ENCODE peak calls at places on chromosomes 12 and 14, in six cellular contexts. One of them, this sample, is unnamed.

GRCh38 chr14:34137001-34137400 is 186.1 kb upstream of the EGLN3 start:
- DNase-seq in dorsolateral prefrontal cortex: no peak
- DNase-seq in stimulated activated CD4-positive, alpha-beta T cell treated with anti-CD3 and anti-CD28 coated beads, Interleukin-4, amount 100 ng/mL, for 48 hours: no peak
- DNase-seq in GM19239: no peak
- DNase-seq in WTC11: no peak
- DNase-seq in NCI-H1105: peak; percentile 9
- DNase-seq in this sample: no peak

GRCh38 chr14:78848234-78848820 is 678.2 kb downstream of the NRXN3 start:
- DNase-seq in dorsolateral prefrontal cortex: peak; percentile 21
- DNase-seq in stimulated activated CD4-positive, alpha-beta T cell treated with anti-CD3 and anti-CD28 coated beads, Interleukin-4, amount 100 ng/mL, for 48 hours: no peak
- DNase-seq in GM19239: peak; percentile 6
- DNase-seq in WTC11: peak; percentile 69
- DNase-seq in NCI-H1105: peak; percentile 59
- DNase-seq in this sample: no peak

GRCh38 chr14:32394038-32394437 is 64.9 kb downstream of the AKAP6 start:
- DNase-seq in dorsolateral prefrontal cortex: no peak
- DNase-seq in stimulated activated CD4-positive, alpha-beta T cell treated with anti-CD3 and anti-CD28 coated beads, Interleukin-4, amount 100 ng/mL, for 48 hours: no peak
- DNase-seq in GM19239: no peak
- DNase-seq in WTC11: no peak
- DNase-seq in NCI-H1105: no peak
- DNase-seq in this sample: no peak

GRCh38 chr12:97465012-97465345 is 2.4 kb downstream of the RMST start:
- DNase-seq in dorsolateral prefrontal cortex: no peak
- DNase-seq in stimulated activated CD4-positive, alpha-beta T cell treated with anti-CD3 and anti-CD28 coated beads, Interleukin-4, amount 100 ng/mL, for 48 hours: no peak
- DNase-seq in GM19239: no peak
- DNase-seq in WTC11: peak; percentile 66
- DNase-seq in NCI-H1105: peak; percentile 57
- DNase-seq in this sample: no peak

GRCh38 chr14:77376380-77376770 is 519 bp downstream of the TMED8 start:
- DNase-seq in dorsolateral prefrontal cortex: no peak
- DNase-seq in stimulated activated CD4-positive, alpha-beta T cell treated with anti-CD3 and anti-CD28 coated beads, Interleukin-4, amount 100 ng/mL, for 48 hours: peak; percentile 17
- DNase-seq in GM19239: no peak
- DNase-seq in WTC11: peak; percentile 32
- DNase-seq in NCI-H1105: no peak
- DNase-seq in this sample: no peak

GRCh38 chr14:63039800-63040380 is 5.4 kb downstream of the KCNH5 start:
- DNase-seq in dorsolateral prefrontal cortex: no peak
- DNase-seq in stimulated activated CD4-positive, alpha-beta T cell treated with anti-CD3 and anti-CD28 coated beads, Interleukin-4, amount 100 ng/mL, for 48 hours: no peak
- DNase-seq in GM19239: no peak
- DNase-seq in WTC11: no peak
- DNase-seq in NCI-H1105: peak; percentile 42
- DNase-seq in this sample: no peak

GRCh38 chr12:46154221-46154975 is 114.4 kb downstream of the SLC38A1 start:
- DNase-seq in dorsolateral prefrontal cortex: no peak
- DNase-seq in stimulated activated CD4-positive, alpha-beta T cell treated with anti-CD3 and anti-CD28 coated beads, Interleukin-4, amount 100 ng/mL, for 48 hours: no peak
- DNase-seq in GM19239: no peak
- DNase-seq in WTC11: no peak
- DNase-seq in NCI-H1105: no peak
- DNase-seq in this sample: no peak

GRCh38 chr14:50040401-50040775 is 76.0 kb downstream of the VCPKMT start:
- DNase-seq in dorsolateral prefrontal cortex: no peak
- DNase-seq in stimulated activated CD4-positive, alpha-beta T cell treated with anti-CD3 and anti-CD28 coated beads, Interleukin-4, amount 100 ng/mL, for 48 hours: no peak
- DNase-seq in GM19239: peak; percentile 30
- DNase-seq in WTC11: no peak
- DNase-seq in NCI-H1105: no peak
- DNase-seq in this sample: peak; percentile 51

GRCh38 chr12:128783129-128783574 is 40.6 kb downstream of the SLC15A4 start:
- DNase-seq in dorsolateral prefrontal cortex: no peak
- DNase-seq in stimulated activated CD4-positive, alpha-beta T cell treated with anti-CD3 and anti-CD28 coated beads, Interleukin-4, amount 100 ng/mL, for 48 hours: peak; percentile 20
- DNase-seq in GM19239: no peak
- DNase-seq in WTC11: no peak
- DNase-seq in NCI-H1105: no peak
- DNase-seq in this sample: no peak

GRCh38 chr12:23847857-23848256 is 101.6 kb downstream of the SOX5 start:
- DNase-seq in dorsolateral prefrontal cortex: no peak
- DNase-seq in stimulated activated CD4-positive, alpha-beta T cell treated with anti-CD3 and anti-CD28 coated beads, Interleukin-4, amount 100 ng/mL, for 48 hours: no peak
- DNase-seq in GM19239: no peak
- DNase-seq in WTC11: no peak
- DNase-seq in NCI-H1105: no peak
- DNase-seq in this sample: no peak

GRCh38 chr12:114864688-114865685 is 181.0 kb upstream of the TBX3 start:
- DNase-seq in dorsolateral prefrontal cortex: no peak
- DNase-seq in stimulated activated CD4-positive, alpha-beta T cell treated with anti-CD3 and anti-CD28 coated beads, Interleukin-4, amount 100 ng/mL, for 48 hours: no peak
- DNase-seq in GM19239: no peak
- DNase-seq in WTC11: no peak
- DNase-seq in NCI-H1105: no peak
- DNase-seq in this sample: no peak

GRCh38 chr12:79998554-79998953 is 63.7 kb upstream of the PPP1R12A start:
- DNase-seq in dorsolateral prefrontal cortex: no peak
- DNase-seq in stimulated activated CD4-positive, alpha-beta T cell treated with anti-CD3 and anti-CD28 coated beads, Interleukin-4, amount 100 ng/mL, for 48 hours: no peak
- DNase-seq in GM19239: no peak
- DNase-seq in WTC11: no peak
- DNase-seq in NCI-H1105: no peak
- DNase-seq in this sample: no peak

GRCh38 chr12:75087656-75088055 is 122.0 kb downstream of the KCNC2 start:
- DNase-seq in dorsolateral prefrontal cortex: no peak
- DNase-seq in stimulated activated CD4-positive, alpha-beta T cell treated with anti-CD3 and anti-CD28 coated beads, Interleukin-4, amount 100 ng/mL, for 48 hours: no peak
- DNase-seq in GM19239: no peak
- DNase-seq in WTC11: no peak
- DNase-seq in NCI-H1105: no peak
- DNase-seq in this sample: no peak

GRCh38 chr12:114834621-114835020 is 150.6 kb upstream of the TBX3 start:
- DNase-seq in dorsolateral prefrontal cortex: no peak
- DNase-seq in stimulated activated CD4-positive, alpha-beta T cell treated with anti-CD3 and anti-CD28 coated beads, Interleukin-4, amount 100 ng/mL, for 48 hours: no peak
- DNase-seq in GM19239: no peak
- DNase-seq in WTC11: no peak
- DNase-seq in NCI-H1105: no peak
- DNase-seq in this sample: no peak

GRCh38 chr12:131511391-131511802 is 199.5 kb upstream of the SFSWAP start:
- DNase-seq in dorsolateral prefrontal cortex: no peak
- DNase-seq in stimulated activated CD4-positive, alpha-beta T cell treated with anti-CD3 and anti-CD28 coated beads, Interleukin-4, amount 100 ng/mL, for 48 hours: peak; percentile 31
- DNase-seq in GM19239: peak; percentile 80
- DNase-seq in WTC11: no peak
- DNase-seq in NCI-H1105: no peak
- DNase-seq in this sample: peak; percentile 34

GRCh38 chr14:74213907-74214803 is 25.1 kb upstream of the VSX2 start:
- DNase-seq in dorsolateral prefrontal cortex: no peak
- DNase-seq in stimulated activated CD4-positive, alpha-beta T cell treated with anti-CD3 and anti-CD28 coated beads, Interleukin-4, amount 100 ng/mL, for 48 hours: no peak
- DNase-seq in GM19239: no peak
- DNase-seq in WTC11: no peak
- DNase-seq in NCI-H1105: peak; percentile 8
- DNase-seq in this sample: no peak

GRCh38 chr12:76025601-76026575 is 5.7 kb downstream of the PHLDA1 start:
- DNase-seq in dorsolateral prefrontal cortex: no peak
- DNase-seq in stimulated activated CD4-positive, alpha-beta T cell treated with anti-CD3 and anti-CD28 coated beads, Interleukin-4, amount 100 ng/mL, for 48 hours: no peak
- DNase-seq in GM19239: no peak
- DNase-seq in WTC11: no peak
- DNase-seq in NCI-H1105: no peak
- DNase-seq in this sample: no peak

GRCh38 chr12:105588126-105588525 is 257.6 kb downstream of the C12orf75 start:
- DNase-seq in dorsolateral prefrontal cortex: no peak
- DNase-seq in stimulated activated CD4-positive, alpha-beta T cell treated with anti-CD3 and anti-CD28 coated beads, Interleukin-4, amount 100 ng/mL, for 48 hours: no peak
- DNase-seq in GM19239: no peak
- DNase-seq in WTC11: no peak
- DNase-seq in NCI-H1105: no peak
- DNase-seq in this sample: no peak

GRCh38 chr12:120466560-120467315 is 2.8 kb downstream of the SRSF9 start:
- DNase-seq in dorsolateral prefrontal cortex: no peak
- DNase-seq in stimulated activated CD4-positive, alpha-beta T cell treated with anti-CD3 and anti-CD28 coated beads, Interleukin-4, amount 100 ng/mL, for 48 hours: no peak
- DNase-seq in GM19239: no peak
- DNase-seq in WTC11: peak; percentile 63
- DNase-seq in NCI-H1105: peak; percentile 21
- DNase-seq in this sample: peak; percentile 30

GRCh38 chr12:724194-724855 is 28.1 kb upstream of the WNK1 start:
- DNase-seq in dorsolateral prefrontal cortex: no peak
- DNase-seq in stimulated activated CD4-positive, alpha-beta T cell treated with anti-CD3 and anti-CD28 coated beads, Interleukin-4, amount 100 ng/mL, for 48 hours: no peak
- DNase-seq in GM19239: no peak
- DNase-seq in WTC11: no peak
- DNase-seq in NCI-H1105: no peak
- DNase-seq in this sample: peak; percentile 31

GRCh38 chr12:96132819-96133218 is 61.4 kb upstream of the ELK3 start:
- DNase-seq in dorsolateral prefrontal cortex: no peak
- DNase-seq in stimulated activated CD4-positive, alpha-beta T cell treated with anti-CD3 and anti-CD28 coated beads, Interleukin-4, amount 100 ng/mL, for 48 hours: no peak
- DNase-seq in GM19239: no peak
- DNase-seq in WTC11: no peak
- DNase-seq in NCI-H1105: no peak
- DNase-seq in this sample: peak; percentile 33

GRCh38 chr12:75641031-75641780 is 129.8 kb upstream of the KRR1 start:
- DNase-seq in dorsolateral prefrontal cortex: no peak
- DNase-seq in stimulated activated CD4-positive, alpha-beta T cell treated with anti-CD3 and anti-CD28 coated beads, Interleukin-4, amount 100 ng/mL, for 48 hours: no peak
- DNase-seq in GM19239: peak; percentile 33
- DNase-seq in WTC11: no peak
- DNase-seq in NCI-H1105: no peak
- DNase-seq in this sample: peak; percentile 55

GRCh38 chr12:27176765-27177164 is 67.3 kb upstream of the STK38L start:
- DNase-seq in dorsolateral prefrontal cortex: no peak
- DNase-seq in stimulated activated CD4-positive, alpha-beta T cell treated with anti-CD3 and anti-CD28 coated beads, Interleukin-4, amount 100 ng/mL, for 48 hours: peak; percentile 20
- DNase-seq in GM19239: no peak
- DNase-seq in WTC11: no peak
- DNase-seq in NCI-H1105: no peak
- DNase-seq in this sample: no peak

GRCh38 chr12:14369322-14369721 is 3.8 kb downstream of the ATF7IP start:
- DNase-seq in dorsolateral prefrontal cortex: no peak
- DNase-seq in stimulated activated CD4-positive, alpha-beta T cell treated with anti-CD3 and anti-CD28 coated beads, Interleukin-4, amount 100 ng/mL, for 48 hours: no peak
- DNase-seq in GM19239: no peak
- DNase-seq in WTC11: no peak
- DNase-seq in NCI-H1105: no peak
- DNase-seq in this sample: no peak

GRCh38 chr12:84131076-84131475 is 781.5 kb downstream of the SLC6A15 start:
- DNase-seq in dorsolateral prefrontal cortex: no peak
- DNase-seq in stimulated activated CD4-positive, alpha-beta T cell treated with anti-CD3 and anti-CD28 coated beads, Interleukin-4, amount 100 ng/mL, for 48 hours: no peak
- DNase-seq in GM19239: no peak
- DNase-seq in WTC11: no peak
- DNase-seq in NCI-H1105: no peak
- DNase-seq in this sample: no peak

GRCh38 chr14:70907996-70908917 is 998 bp downstream of the PCNX1 start:
- DNase-seq in dorsolateral prefrontal cortex: peak; percentile 27
- DNase-seq in stimulated activated CD4-positive, alpha-beta T cell treated with anti-CD3 and anti-CD28 coated beads, Interleukin-4, amount 100 ng/mL, for 48 hours: peak; percentile 48
- DNase-seq in GM19239: peak; percentile 35
- DNase-seq in WTC11: peak; percentile 73
- DNase-seq in NCI-H1105: no peak
- DNase-seq in this sample: peak; percentile 74

GRCh38 chr14:72686101-72686500 is 207.8 kb downstream of the DPF3 start:
- DNase-seq in dorsolateral prefrontal cortex: no peak
- DNase-seq in stimulated activated CD4-positive, alpha-beta T cell treated with anti-CD3 and anti-CD28 coated beads, Interleukin-4, amount 100 ng/mL, for 48 hours: no peak
- DNase-seq in GM19239: no peak
- DNase-seq in WTC11: no peak
- DNase-seq in NCI-H1105: no peak
- DNase-seq in this sample: no peak

GRCh38 chr12:102298022-102298421 is 100.4 kb upstream of the PMCH start:
- DNase-seq in dorsolateral prefrontal cortex: no peak
- DNase-seq in stimulated activated CD4-positive, alpha-beta T cell treated with anti-CD3 and anti-CD28 coated beads, Interleukin-4, amount 100 ng/mL, for 48 hours: no peak
- DNase-seq in GM19239: no peak
- DNase-seq in WTC11: no peak
- DNase-seq in NCI-H1105: no peak
- DNase-seq in this sample: no peak

GRCh38 chr14:60760209-60760608 is 25.6 kb downstream of the MNAT1 start:
- DNase-seq in dorsolateral prefrontal cortex: no peak
- DNase-seq in stimulated activated CD4-positive, alpha-beta T cell treated with anti-CD3 and anti-CD28 coated beads, Interleukin-4, amount 100 ng/mL, for 48 hours: no peak
- DNase-seq in GM19239: no peak
- DNase-seq in WTC11: no peak
- DNase-seq in NCI-H1105: peak; percentile 49
- DNase-seq in this sample: no peak

GRCh38 chr12:5033883-5034282 is 9.8 kb upstream of the KCNA5 start:
- DNase-seq in dorsolateral prefrontal cortex: no peak
- DNase-seq in stimulated activated CD4-positive, alpha-beta T cell treated with anti-CD3 and anti-CD28 coated beads, Interleukin-4, amount 100 ng/mL, for 48 hours: no peak
- DNase-seq in GM19239: no peak
- DNase-seq in WTC11: no peak
- DNase-seq in NCI-H1105: no peak
- DNase-seq in this sample: no peak

GRCh38 chr14:68781161-68782021 is 11.5 kb downstream of the ZFP36L1 start:
- DNase-seq in dorsolateral prefrontal cortex: no peak
- DNase-seq in stimulated activated CD4-positive, alpha-beta T cell treated with anti-CD3 and anti-CD28 coated beads, Interleukin-4, amount 100 ng/mL, for 48 hours: no peak
- DNase-seq in GM19239: no peak
- DNase-seq in WTC11: no peak
- DNase-seq in NCI-H1105: no peak
- DNase-seq in this sample: peak; percentile 64

GRCh38 chr14:93752980-93753561 is 35.2 kb downstream of the PRIMA1 start:
- DNase-seq in dorsolateral prefrontal cortex: peak; percentile 84
- DNase-seq in stimulated activated CD4-positive, alpha-beta T cell treated with anti-CD3 and anti-CD28 coated beads, Interleukin-4, amount 100 ng/mL, for 48 hours: no peak
- DNase-seq in GM19239: no peak
- DNase-seq in WTC11: no peak
- DNase-seq in NCI-H1105: no peak
- DNase-seq in this sample: no peak

GRCh38 chr12:105226219-105226618 is 9.8 kb downstream of the APPL2 start:
- DNase-seq in dorsolateral prefrontal cortex: no peak
- DNase-seq in stimulated activated CD4-positive, alpha-beta T cell treated with anti-CD3 and anti-CD28 coated beads, Interleukin-4, amount 100 ng/mL, for 48 hours: no peak
- DNase-seq in GM19239: peak; percentile 20
- DNase-seq in WTC11: no peak
- DNase-seq in NCI-H1105: no peak
- DNase-seq in this sample: peak; percentile 19

GRCh38 chr12:112894128-112894527 is 12.6 kb upstream of the OAS1 start:
- DNase-seq in dorsolateral prefrontal cortex: no peak
- DNase-seq in stimulated activated CD4-positive, alpha-beta T cell treated with anti-CD3 and anti-CD28 coated beads, Interleukin-4, amount 100 ng/mL, for 48 hours: no peak
- DNase-seq in GM19239: no peak
- DNase-seq in WTC11: no peak
- DNase-seq in NCI-H1105: no peak
- DNase-seq in this sample: no peak

GRCh38 chr12:13602217-13602616 is 379.2 kb downstream of the GRIN2B start:
- DNase-seq in dorsolateral prefrontal cortex: no peak
- DNase-seq in stimulated activated CD4-positive, alpha-beta T cell treated with anti-CD3 and anti-CD28 coated beads, Interleukin-4, amount 100 ng/mL, for 48 hours: no peak
- DNase-seq in GM19239: no peak
- DNase-seq in WTC11: no peak
- DNase-seq in NCI-H1105: no peak
- DNase-seq in this sample: no peak

GRCh38 chr12:95203477-95203843 is 13.8 kb downstream of the FGD6 start:
- DNase-seq in dorsolateral prefrontal cortex: no peak
- DNase-seq in stimulated activated CD4-positive, alpha-beta T cell treated with anti-CD3 and anti-CD28 coated beads, Interleukin-4, amount 100 ng/mL, for 48 hours: no peak
- DNase-seq in GM19239: no peak
- DNase-seq in WTC11: no peak
- DNase-seq in NCI-H1105: no peak
- DNase-seq in this sample: no peak

GRCh38 chr12:94721173-94721572 is 70.8 kb upstream of the TMCC3 start:
- DNase-seq in dorsolateral prefrontal cortex: no peak
- DNase-seq in stimulated activated CD4-positive, alpha-beta T cell treated with anti-CD3 and anti-CD28 coated beads, Interleukin-4, amount 100 ng/mL, for 48 hours: no peak
- DNase-seq in GM19239: peak; percentile 56
- DNase-seq in WTC11: no peak
- DNase-seq in NCI-H1105: no peak
- DNase-seq in this sample: no peak

GRCh38 chr12:51890511-51891171 is 2.7 kb downstream of the ANKRD33 start:
- DNase-seq in dorsolateral prefrontal cortex: no peak
- DNase-seq in stimulated activated CD4-positive, alpha-beta T cell treated with anti-CD3 and anti-CD28 coated beads, Interleukin-4, amount 100 ng/mL, for 48 hours: no peak
- DNase-seq in GM19239: no peak
- DNase-seq in WTC11: no peak
- DNase-seq in NCI-H1105: no peak
- DNase-seq in this sample: no peak

GRCh38 chr12:49616533-49617219 is 6.7 kb upstream of the PRPF40B start:
- DNase-seq in dorsolateral prefrontal cortex: no peak
- DNase-seq in stimulated activated CD4-positive, alpha-beta T cell treated with anti-CD3 and anti-CD28 coated beads, Interleukin-4, amount 100 ng/mL, for 48 hours: no peak
- DNase-seq in GM19239: no peak
- DNase-seq in WTC11: no peak
- DNase-seq in NCI-H1105: no peak
- DNase-seq in this sample: no peak

GRCh38 chr14:96109956-96110355 is 70.8 kb downstream of the C14orf132 start:
- DNase-seq in dorsolateral prefrontal cortex: no peak
- DNase-seq in stimulated activated CD4-positive, alpha-beta T cell treated with anti-CD3 and anti-CD28 coated beads, Interleukin-4, amount 100 ng/mL, for 48 hours: no peak
- DNase-seq in GM19239: no peak
- DNase-seq in WTC11: no peak
- DNase-seq in NCI-H1105: no peak
- DNase-seq in this sample: no peak

This sample was measured in naive thymus-derived CD4-positive, alpha-beta T cell.